ENCODE peak calls at places on chromosomes 13 and 19, in seven cellular contexts. I, O, H, G, B, A and S are unnamed samples.

GRCh38 chr19:20233105-20233504 is 66.1 kb downstream of the ZNF486 start:
- DNase-seq in I (no peak), O (no peak), H (no peak), G (no peak), B (no peak), A (no peak), S (peak; percentile 11)

GRCh38 chr19:54172413-54172763 is 572 bp downstream of the TMC4 start:
- DNase-seq in I (no peak), O (no peak), H (no peak), G (peak; percentile 78), B (no peak), A (no peak), S (no peak)

GRCh38 chr19:44856438-44857083 is 10.5 kb downstream of the NECTIN2 start:
- DNase-seq in I (no peak), O (no peak), H (no peak), G (no peak), B (no peak), A (no peak), S (no peak)

GRCh38 chr19:19026299-19026971 is 6.9 kb downstream of the SUGP2 start:
- DNase-seq in I (no peak), O (no peak), H (peak; percentile 36), G (no peak), B (no peak), A (no peak), S (no peak)

GRCh38 chr19:35336166-35336955 is 7.4 kb downstream of the CD22 start:
- DNase-seq in I (no peak), O (no peak), H (no peak), G (peak; percentile 57), B (no peak), A (no peak), S (no peak)

GRCh38 chr19:11763117-11763516 is 3.7 kb upstream of the ZNF441 start:
- DNase-seq in I (no peak), O (no peak), H (no peak), G (no peak), B (no peak), A (no peak), S (no peak)

GRCh38 chr13:99012539-99012938 is 34.7 kb upstream of the DOCK9 start:
- DNase-seq in I (no peak), O (no peak), H (no peak), G (no peak), B (no peak), A (no peak), S (no peak)

GRCh38 chr13:30030141-30030750 is 179.8 kb upstream of the UBL3 start:
- DNase-seq in I (no peak), O (no peak), H (no peak), G (no peak), B (no peak), A (no peak), S (no peak)

GRCh38 chr19:38308926-38309614 is 5.0 kb downstream of the C19orf33 start:
- DNase-seq in I (no peak), O (no peak), H (no peak), G (peak; percentile 71), B (no peak), A (no peak), S (no peak)

GRCh38 chr13:94305463-94305862 is 174.0 kb downstream of the DCT start:
- DNase-seq in I (no peak), O (no peak), H (no peak), G (no peak), B (no peak), A (no peak), S (peak; percentile 62)

GRCh38 chr13:22517544-22517943 is 663.2 kb upstream of the SGCG start:
- DNase-seq in I (no peak), O (no peak), H (no peak), G (no peak), B (no peak), A (no peak), S (peak; percentile 27)

GRCh38 chr19:10068205-10068604 is 17.9 kb upstream of the SHFL start:
- DNase-seq in I (no peak), O (no peak), H (no peak), G (no peak), B (no peak), A (no peak), S (no peak)
- H3K4me3 ChIP-seq in I (no peak overlapping the region), O (no peak overlapping the region), H (no peak overlapping the region), G (no peak overlapping the region), B (no peak overlapping the region), A (no peak overlapping the region), S (no peak overlapping the region)

GRCh38 chr13:112443191-112444000 is 67.2 kb downstream of the SPACA7 start:
- DNase-seq in I (no peak), O (no peak), H (peak; percentile 59), G (peak; percentile 79), B (no peak), A (no peak), S (no peak)
- TF ChIP-seq CTCF in I (no peak), O (no peak), H (peak; percentile 96), G (no peak), B (no peak), A (peak; percentile 32), S (peak; percentile 47)

GRCh38 chr19:50427997-50428425 is 4.7 kb upstream of the MYBPC2 start:
- DNase-seq in I (peak; percentile 85), O (peak; percentile 86), H (no peak), G (peak; percentile 98), B (peak; percentile 84), A (peak; percentile 82), S (peak; percentile 73)
- H3K4me3 ChIP-seq in I (peak overlapping the region; percentile 18), O (no peak overlapping the region), H (no peak overlapping the region), G (peak overlapping the region; percentile 24), B (no peak overlapping the region), A (peak overlapping the region; percentile 19), S (peak overlapping the region; percentile 30)

DNA sequence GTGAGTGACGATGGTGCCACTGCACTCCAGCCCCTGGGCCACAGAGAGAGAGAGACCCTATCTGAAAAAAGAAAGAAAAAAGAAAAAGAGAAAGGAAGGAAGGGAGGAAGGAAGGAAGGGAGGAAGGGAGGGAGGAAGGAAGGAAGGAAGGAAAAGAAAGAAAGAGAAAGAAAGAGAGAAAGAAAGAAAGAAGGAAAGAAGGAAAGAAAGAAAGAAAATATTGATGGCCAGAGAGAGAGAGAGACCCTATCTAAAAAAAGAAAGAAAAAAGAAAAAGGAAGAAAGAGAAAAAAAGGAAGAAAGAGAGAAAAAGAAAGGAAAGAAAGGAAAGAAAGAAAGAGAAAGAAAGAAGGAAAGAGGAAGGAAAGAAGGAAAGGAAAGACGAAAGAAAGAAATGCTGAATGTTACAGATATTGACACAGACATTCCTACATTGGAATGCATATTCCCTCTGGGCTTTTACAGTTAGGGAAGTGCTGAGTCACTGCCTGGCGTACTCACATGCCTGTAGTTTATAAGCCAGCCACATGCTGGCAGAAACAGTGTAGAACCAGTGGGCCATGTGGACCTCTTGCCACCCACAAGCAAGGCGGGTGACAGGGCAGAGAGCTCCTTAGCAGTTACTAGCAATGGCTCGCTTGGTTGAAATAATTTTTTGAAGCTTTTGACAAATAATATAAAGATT is 34.6 kb upstream of the SLC46A3 start:
- DNase-seq in I (peak; percentile 21), O (no peak), H (no peak), G (no peak), B (peak; percentile 54), A (no peak), S (peak; percentile 76)
- TF ChIP-seq CTCF in I (peak; percentile 14), O (no peak), H (no peak), G (peak; percentile 15), B (no peak), A (no peak), S (peak; percentile 8)

DNA sequence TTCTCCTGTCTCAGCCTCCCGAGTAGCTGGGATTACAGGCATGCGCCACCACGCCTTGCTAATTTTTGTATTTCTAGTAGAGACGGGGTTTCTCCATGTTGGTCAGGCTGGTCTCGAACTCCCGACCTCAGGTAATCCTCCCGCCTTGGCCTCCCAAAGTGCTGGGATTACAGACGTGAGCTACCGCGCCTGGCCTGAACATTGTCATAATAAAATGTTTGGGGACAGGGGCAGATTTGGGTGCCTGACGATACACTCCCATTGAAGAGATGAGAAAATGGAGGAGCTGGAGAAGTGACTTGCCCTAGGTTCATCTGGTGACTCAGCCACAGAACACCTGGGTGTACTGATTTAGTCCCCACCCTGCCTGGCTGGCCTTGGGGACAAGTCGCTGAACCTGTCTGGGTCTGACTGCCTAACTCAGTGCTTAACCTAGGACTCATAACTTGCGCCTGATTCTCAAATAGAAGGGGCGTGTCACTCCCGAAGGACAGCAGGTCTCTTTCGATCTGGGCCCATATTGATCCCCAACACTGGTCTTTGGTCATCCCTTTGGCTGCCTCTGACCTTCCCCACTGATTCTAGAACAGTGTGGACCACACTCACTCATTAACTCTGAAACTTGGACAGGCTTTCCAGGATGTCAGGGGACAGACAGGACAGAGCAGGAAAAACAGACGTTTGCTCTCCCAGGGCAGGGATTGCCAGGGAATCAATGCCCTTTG is 7.6 kb upstream of the BICRA start:
- DNase-seq in I (no peak), O (no peak), H (no peak), G (peak; percentile 24), B (peak; percentile 49), A (peak; percentile 20), S (no peak)
- H3K4me3 ChIP-seq in I (peak overlapping the region; percentile 65), O (peak overlapping the region; percentile 46), H (no peak overlapping the region), G (peak overlapping the region; percentile 56), B (no peak overlapping the region), A (peak overlapping the region; percentile 80), S (no peak overlapping the region)

DNA sequence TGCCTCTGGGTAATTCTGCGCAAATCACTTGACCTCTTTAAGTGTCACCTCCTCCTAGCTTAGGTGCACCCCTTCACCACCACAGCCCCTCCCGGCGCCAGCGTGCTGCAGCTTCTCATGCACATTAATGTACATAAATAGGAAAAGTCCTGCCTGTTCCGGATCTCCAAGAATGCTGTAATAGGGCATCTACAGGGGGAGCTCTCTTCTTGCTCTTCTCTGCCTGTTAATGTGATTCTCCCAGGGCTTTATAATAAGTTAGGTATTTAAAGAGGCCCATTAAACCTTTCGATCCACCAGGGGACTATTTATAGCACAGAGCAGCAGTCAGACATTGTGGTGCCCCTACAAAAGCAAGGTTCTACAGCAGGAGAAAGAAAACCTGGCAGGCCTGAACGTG is 35.3 kb downstream of the SOX1 start:
- DNase-seq in I (no peak), O (no peak), H (no peak), G (no peak), B (no peak), A (no peak), S (no peak)
- TF ChIP-seq CTCF in I (peak; percentile 27), O (no peak), H (no peak), G (no peak), B (no peak), A (no peak), S (no peak)